ENCODE peak calls at places on chromosomes 1 and 21, in seven cellular contexts. X is kidney, U is sigmoid colon, O is ovary, T is AG04450, V is RWPE1, L is heart left ventricle. R is an unnamed sample.

GRCh38 chr1:211788626-211789025 is 41.9 kb downstream of the LPGAT1 start:
- DNase-seq in T (no peak), X (no peak), U (no peak), V (no peak), L (no peak), O (no peak), R (no peak)

GRCh38 chr1:41516168-41516961 is 31.9 kb upstream of the EDN2 start:
- DNase-seq in V (peak), U (peak), T (peak), L (peak), O (peak), X (peak), R (peak)

GRCh38 chr1:237713886-237714285 is 176.8 kb downstream of the ZP4 start:
- DNase-seq in T (no peak), U (no peak), V (no peak), L (no peak), O (no peak), X (no peak), R (no peak)

GRCh38 chr1:30756545-30757195 is 904 bp downstream of the LAPTM5 start:
- DNase-seq in T (no peak), O (no peak), U (peak), X (peak), L (peak), V (peak), R (peak)

GRCh38 chr1:241077386-241078147 is 279.4 kb downstream of the RGS7 start:
- DNase-seq in V (no peak), L (no peak), X (no peak), U (no peak), T (no peak), O (no peak), R (no peak)

GRCh38 chr1:201503397-201504176 is 3.3 kb downstream of the CSRP1 start:
- DNase-seq in X (peak), V (peak), O (peak), U (peak), T (peak), L (peak), R (peak)

GRCh38 chr1:241485554-241485992 is 34.0 kb downstream of the FH start:
- DNase-seq in O (no peak), L (no peak), X (no peak), T (no peak), V (peak), U (no peak), R (no peak)

GRCh38 chr1:161367684-161368398 is at the start of gene CFAP126:
- DNase-seq in U (peak), V (peak), O (peak), T (no peak), X (peak), L (peak), R (peak)

GRCh38 chr1:232678185-232678886 is 48.4 kb upstream of the SIPA1L2 start:
- DNase-seq in V (peak), U (no peak), L (no peak), X (no peak), O (no peak), T (no peak), R (no peak)

GRCh38 chr1:40638097-40639036 is 27.1 kb downstream of the RIMS3 start:
- DNase-seq in L (no peak), X (no peak), T (no peak), U (peak), O (no peak), V (no peak), R (no peak)

GRCh38 chr1:183635606-183636333 is at the start of gene ARPC5:
- DNase-seq in V (peak), O (peak), X (peak), T (peak), L (peak), U (peak), R (peak)

GRCh38 chr1:26959722-26960624 is at the start of gene KDF1:
- DNase-seq in L (no peak), T (no peak), O (no peak), X (peak), U (no peak), V (peak), R (no peak)

GRCh38 chr1:199463521-199464127 is 563.9 kb upstream of the NR5A2 start:
- DNase-seq in U (no peak), L (no peak), T (peak), X (no peak), O (no peak), V (peak), R (no peak)

GRCh38 chr1:167434306-167434705 is 84.0 kb downstream of the CD247 start:
- DNase-seq in V (no peak), L (no peak), U (no peak), T (no peak), X (no peak), O (no peak), R (no peak)

GRCh38 chr21:45644041-45644906 is 749 bp downstream of the PCBP3 start:
- DNase-seq in L (no peak), X (no peak), O (peak), U (no peak), V (no peak), T (no peak), R (no peak)

GRCh38 chr1:24928631-24929090 is 1.4 kb downstream of the RUNX3 start:
- DNase-seq in U (peak), L (no peak), V (no peak), T (no peak), O (no peak), X (no peak), R (no peak)

GRCh38 chr1:178126790-178127189 is 32.9 kb downstream of the RASAL2 start:
- DNase-seq in T (peak), L (no peak), U (no peak), X (no peak), O (no peak), V (peak), R (no peak)

GRCh38 chr1:169890761-169891538 is 2.7 kb downstream of the SCYL3 start:
- DNase-seq in T (no peak), L (no peak), V (no peak), X (no peak), U (no peak), O (no peak), R (no peak)

GRCh38 chr1:42925132-42925769 is 33.4 kb downstream of the SLC2A1 start:
- DNase-seq in O (no peak), T (no peak), L (no peak), U (no peak), X (no peak), V (no peak), R (peak)

GRCh38 chr21:35423694-35424093 is 374.6 kb upstream of the RUNX1 start:
- DNase-seq in U (no peak), V (no peak), X (no peak), O (no peak), T (no peak), L (no peak), R (no peak)

GRCh38 chr1:25947027-25947426 is 40.8 kb upstream of the STMN1 start:
- DNase-seq in U (no peak), X (no peak), T (no peak), L (no peak), V (no peak), O (no peak), R (no peak)

GRCh38 chr1:178055093-178055492 is 38.8 kb upstream of the RASAL2 start:
- DNase-seq in L (peak), U (no peak), O (no peak), T (no peak), V (peak), X (no peak), R (no peak)

GRCh38 chr21:20882462-20883415 is 115.5 kb upstream of the NCAM2 start:
- DNase-seq in U (no peak), X (no peak), V (peak), O (no peak), T (no peak), L (no peak), R (no peak)

GRCh38 chr1:25433389-25434186 is 2.9 kb downstream of the MACO1 start:
- DNase-seq in L (no peak), T (no peak), U (no peak), O (no peak), V (no peak), X (no peak), R (no peak)

GRCh38 chr1:48697066-48697707 is 79.5 kb downstream of the BEND5 start:
- DNase-seq in T (no peak), L (peak), O (peak), U (no peak), V (peak), X (no peak), R (no peak)

GRCh38 chr1:94866178-94866822 is 46.1 kb downstream of the SLC44A3 start:
- DNase-seq in U (no peak), X (no peak), L (no peak), T (peak), V (no peak), O (no peak), R (no peak)

GRCh38 chr1:94739521-94740061 is 80.6 kb upstream of the SLC44A3 start:
- DNase-seq in U (no peak), O (no peak), T (peak), V (no peak), X (no peak), L (no peak), R (peak)

GRCh38 chr1:246786606-246787238 is 62.5 kb downstream of the SCCPDH start:
- DNase-seq in L (no peak), X (no peak), V (no peak), U (no peak), T (no peak), O (no peak), R (no peak)

GRCh38 chr1:228457017-228457395 is 30.2 kb upstream of the RNF187 start:
- DNase-seq in X (no peak), U (no peak), V (no peak), L (no peak), T (no peak), O (no peak), R (no peak)

GRCh38 chr1:26710811-26711210 is 15.0 kb downstream of the ARID1A start:
- DNase-seq in L (no peak), X (no peak), O (no peak), T (no peak), V (no peak), U (no peak), R (no peak)

GRCh38 chr1:205585835-205586785 is 45.7 kb downstream of the ELK4 start:
- DNase-seq in U (peak), T (no peak), V (no peak), X (peak), L (no peak), O (no peak), R (peak)

GRCh38 chr1:5370321-5370720 is 621.9 kb downstream of the NPHP4 start:
- DNase-seq in L (no peak), T (no peak), X (no peak), U (peak), V (peak), O (no peak), R (no peak)

GRCh38 chr1:31401241-31401640 is 11.8 kb upstream of the SERINC2 start:
- DNase-seq in X (no peak), T (no peak), L (no peak), O (no peak), U (no peak), V (no peak), R (no peak)

GRCh38 chr1:89070509-89070908 is 5.5 kb upstream of the GBP1 start:
- DNase-seq in U (no peak), X (no peak), O (no peak), V (no peak), T (no peak), L (no peak), R (no peak)

GRCh38 chr1:68378296-68379084 is 71.3 kb downstream of the RPE65 start:
- DNase-seq in T (no peak), L (no peak), V (peak), O (no peak), X (no peak), U (no peak), R (no peak)

DNA sequence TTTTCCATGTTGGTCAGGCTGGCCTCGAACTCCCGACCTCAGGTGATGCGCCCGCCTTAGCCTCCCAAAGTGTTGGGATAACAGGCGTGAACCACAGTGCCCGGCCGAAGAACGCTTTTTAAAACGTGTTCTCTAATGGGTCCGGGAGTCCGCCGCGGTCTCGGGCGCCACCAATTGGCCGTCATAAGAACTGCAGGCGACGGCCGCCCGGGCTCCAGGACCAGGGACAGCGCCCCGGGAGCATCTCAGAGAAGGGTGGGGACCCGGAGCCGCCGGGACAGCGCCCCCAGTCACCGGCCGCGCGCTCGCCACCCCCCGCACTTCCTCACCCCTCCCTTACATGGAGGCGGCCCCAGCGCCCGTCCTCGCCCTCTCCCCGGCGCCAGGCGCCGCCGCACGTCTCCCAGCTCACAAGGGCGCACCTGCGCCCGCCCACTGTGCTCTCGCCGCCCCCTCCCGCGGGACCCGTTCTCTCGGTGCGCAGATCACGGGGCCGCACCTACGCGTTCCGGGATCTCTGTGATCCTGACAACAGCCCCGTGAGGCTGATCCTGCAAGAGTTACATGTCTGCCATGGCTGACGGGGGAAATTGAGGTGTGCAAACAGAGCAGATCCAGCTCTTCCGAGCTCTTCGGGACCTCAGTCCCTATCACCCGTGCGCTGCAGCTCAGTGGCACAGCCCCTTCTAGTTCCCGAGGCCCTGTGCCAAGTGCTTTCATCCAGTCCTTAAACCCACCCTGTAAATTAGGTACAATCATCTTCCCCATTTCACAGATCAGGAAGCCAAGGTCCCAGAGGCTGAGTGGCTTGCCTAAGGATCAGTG is 9.8 kb downstream of the RAP1GAP start:
- DNase-seq in L (peak), T (no peak), X (peak), V (peak), O (peak), U (peak), R (no peak)
- TF ChIP-seq CTCF in L (peak), T (peak), X (peak), V (peak), O (peak), U (peak), R (peak)

GRCh38 chr1:91747666-91748065 is 138.3 kb downstream of the TGFBR3 start:
- DNase-seq in V (no peak), O (no peak), L (no peak), U (peak), T (no peak), X (no peak), R (no peak)

GRCh38 chr1:91752324-91752723 is 133.6 kb downstream of the TGFBR3 start:
- DNase-seq in X (no peak), L (no peak), U (no peak), V (no peak), O (no peak), T (no peak), R (no peak)

GRCh38 chr1:91751281-91751680 is 134.7 kb downstream of the TGFBR3 start:
- DNase-seq in L (peak), X (no peak), T (no peak), O (no peak), V (no peak), U (peak), R (no peak)

GRCh38 chr1:91750398-91750996 is 135.5 kb downstream of the TGFBR3 start:
- DNase-seq in L (no peak), U (peak), O (no peak), V (no peak), X (no peak), T (no peak), R (no peak)

GRCh38 chr1:91749690-91750335 is 136.1 kb downstream of the TGFBR3 start:
- DNase-seq in L (no peak), X (no peak), U (peak), O (no peak), V (no peak), T (no peak), R (no peak)
- H3K27ac ChIP-seq in L (peak), X (no peak), U (peak), O (no peak), V (no peak), T (no peak), R (no peak)

DNA sequence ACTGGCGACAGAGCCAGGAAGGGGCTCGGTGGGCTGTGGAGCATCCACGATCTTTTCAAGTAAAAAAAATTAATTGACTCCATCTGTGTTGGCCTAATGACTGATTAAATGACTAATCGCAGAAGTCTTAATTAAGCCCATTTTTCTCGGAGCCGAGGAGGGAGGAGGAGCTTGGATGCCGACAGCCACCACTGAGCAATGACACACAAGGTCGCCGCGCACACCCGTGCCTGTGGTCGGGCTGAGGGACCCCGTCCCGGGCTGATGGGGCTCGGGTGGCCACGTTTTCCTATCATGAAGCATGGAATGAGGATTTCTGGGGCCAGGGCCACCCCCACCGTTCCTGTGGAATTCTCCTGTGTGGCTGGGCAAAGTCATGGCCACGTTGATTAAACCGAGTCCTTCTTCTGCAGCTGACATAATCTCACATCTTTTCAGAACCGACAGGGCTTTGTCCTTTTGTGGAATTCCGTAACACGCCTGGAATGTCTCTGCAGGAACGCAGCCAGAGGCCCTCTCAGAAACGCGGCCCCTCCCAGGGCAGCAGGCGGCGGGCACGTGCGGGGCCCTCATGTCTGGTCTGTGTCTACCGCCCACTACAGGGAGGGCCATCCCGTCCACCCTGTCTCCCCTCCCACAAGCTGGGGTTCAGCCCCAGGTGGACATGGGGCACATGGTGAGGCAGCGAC is 60.7 kb downstream of the MORN1 start:
- DNase-seq in O (peak), U (peak), V (no peak), L (peak), X (no peak), T (peak), R (no peak)
- TF ChIP-seq CTCF in O (no peak), U (no peak), V (no peak), L (no peak), X (no peak), T (peak), R (no peak)

DNA sequence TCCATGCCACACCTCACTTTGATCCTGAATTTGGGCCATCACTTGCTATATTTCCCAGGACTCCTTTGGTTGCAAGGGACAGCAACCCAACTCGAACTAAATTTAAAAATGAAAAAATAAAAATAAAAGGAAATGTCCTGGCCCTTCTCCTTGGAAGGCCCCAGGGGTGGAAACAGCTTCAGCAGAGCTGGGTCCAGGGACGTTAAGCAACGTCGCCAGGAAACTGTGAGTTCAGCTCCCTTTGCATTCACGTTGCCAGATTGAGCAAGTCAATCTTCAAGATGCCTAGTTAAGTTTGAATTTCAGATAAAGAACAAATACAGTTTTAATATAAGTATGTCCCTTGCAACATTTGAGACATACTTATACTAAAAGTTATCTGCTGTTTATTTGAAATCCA is 14.6 kb upstream of the SPSB1 start:
- DNase-seq in X (no peak), T (no peak), V (no peak), L (no peak), O (no peak), U (no peak), R (no peak)
- H3K27ac ChIP-seq in X (no peak), T (no peak), V (no peak), L (no peak), O (no peak), U (no peak), R (peak)

GRCh38 chr1:159892944-159893343 is 7.0 kb downstream of the CFAP45 start:
- DNase-seq in O (no peak), T (no peak), V (no peak), U (no peak), L (no peak), X (no peak), R (no peak)
- TF ChIP-seq CTCF in O (no peak), T (no peak), V (no peak), U (no peak), L (no peak), X (peak), R (no peak)